ENCODE peak calls at places on chromosomes 13 and 19, in five cellular contexts. B, F, T, R and S are unnamed samples.

GRCh38 chr19:16459680-16460079 is 12.1 kb downstream of the EPS15L1 start:
- DNase-seq in B (no peak), F (no peak), T (no peak), R (no peak), S (peak)

GRCh38 chr19:4704317-4704673 is 19.3 kb downstream of the DPP9 start:
- DNase-seq in B (no peak), F (no peak), T (no peak), R (no peak), S (no peak)

GRCh38 chr13:73535341-73535740 is 476.5 kb downstream of the KLF5 start:
- DNase-seq in B (no peak), F (no peak), T (no peak), R (no peak), S (no peak)

GRCh38 chr19:2811735-2812413 is 7.8 kb upstream of the ZNF554 start:
- DNase-seq in B (no peak), F (no peak), T (no peak), R (no peak), S (no peak)

GRCh38 chr13:102128216-102128800 is 273.5 kb downstream of the FGF14 start:
- DNase-seq in B (no peak), F (no peak), T (no peak), R (no peak), S (peak)

GRCh38 chr13:68551701-68552522 is 1321.8 kb upstream of the PCDH9 start:
- DNase-seq in B (no peak), F (no peak), T (no peak), R (no peak), S (no peak)

GRCh38 chr19:41541990-41542584 is 33.9 kb upstream of the CEACAM21 start:
- DNase-seq in B (peak), F (peak), T (peak), R (peak), S (no peak)

GRCh38 chr13:51502206-51502651 is 49.4 kb upstream of the INTS6 start:
- DNase-seq in B (no peak), F (no peak), T (no peak), R (no peak), S (no peak)

GRCh38 chr13:23617551-23618014 is 47.4 kb downstream of the TNFRSF19 start:
- DNase-seq in B (no peak), F (no peak), T (no peak), R (no peak), S (no peak)

GRCh38 chr13:76884167-76884566 is 2.0 kb downstream of the KCTD12 start:
- DNase-seq in B (no peak), F (peak), T (peak), R (peak), S (peak)

GRCh38 chr19:30362156-30362754 is 9.9 kb upstream of the ZNF536 start:
- DNase-seq in B (no peak), F (no peak), T (no peak), R (peak), S (no peak)

GRCh38 chr13:66341978-66342377 is 888.2 kb downstream of the PCDH9 start:
- DNase-seq in B (no peak), F (no peak), T (no peak), R (no peak), S (no peak)

GRCh38 chr13:113086031-113086750 is 19.4 kb upstream of the F7 start:
- DNase-seq in B (no peak), F (no peak), T (no peak), R (no peak), S (no peak)

DNA sequence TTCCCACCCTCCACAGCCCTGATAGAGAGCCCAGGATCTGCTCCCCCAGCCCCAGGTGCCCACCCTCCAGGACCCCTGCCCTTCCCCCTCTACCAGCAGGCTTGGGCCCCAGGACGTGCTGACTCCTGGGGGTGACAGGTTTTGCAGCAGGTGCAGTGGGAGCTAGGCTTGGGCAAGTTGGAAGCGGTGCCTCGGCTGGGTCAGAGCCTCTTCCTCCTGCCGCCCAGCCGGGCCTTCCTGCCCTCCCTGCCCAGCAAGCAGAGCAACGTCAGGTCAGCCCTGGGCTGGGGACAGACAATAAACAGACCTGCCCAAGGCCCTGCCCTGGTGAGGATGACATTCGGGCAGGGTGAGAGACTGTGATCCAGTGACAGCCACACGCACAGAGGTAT is 9.2 kb upstream of the NCCRP1 start:
- DNase-seq in B (no peak), F (no peak), T (no peak), R (no peak), S (no peak)
- TF ChIP-seq CTCF in B (no peak), F (no peak), T (no peak), R (no peak), S (no peak)

DNA sequence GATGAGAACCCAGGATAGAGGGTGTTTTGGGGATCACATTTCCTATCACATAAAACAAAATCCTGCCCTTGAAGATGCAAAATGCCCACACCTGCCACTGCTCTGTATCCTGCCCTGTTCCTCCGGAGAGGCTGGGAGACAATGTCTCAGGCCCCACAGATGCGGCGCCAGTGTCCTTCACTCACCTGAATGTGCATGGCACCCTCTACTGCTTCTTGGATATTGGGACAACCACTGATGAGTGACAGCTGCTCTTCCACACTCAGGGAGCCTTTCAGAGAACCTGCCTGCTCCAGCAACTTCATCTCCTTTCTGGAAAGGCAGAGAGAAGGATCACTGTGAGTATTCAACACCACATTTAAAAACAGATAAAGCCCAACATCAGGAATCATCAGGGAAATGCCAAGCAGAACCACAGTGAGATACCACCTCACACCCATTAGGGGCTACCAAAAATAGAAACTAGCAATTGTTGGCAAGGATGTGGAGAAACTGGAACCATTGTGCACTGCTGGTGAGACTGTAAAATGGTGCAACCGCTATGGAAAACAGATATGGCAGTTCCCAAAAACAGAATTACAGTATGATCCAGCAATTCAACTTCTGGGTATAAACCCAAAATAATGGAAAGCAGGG is 36.4 kb downstream of the CRYL1 start:
- DNase-seq in B (peak), F (peak), T (no peak), R (peak), S (no peak)
- TF ChIP-seq CTCF in B (no peak), F (peak), T (peak), R (peak), S (no peak)

DNA sequence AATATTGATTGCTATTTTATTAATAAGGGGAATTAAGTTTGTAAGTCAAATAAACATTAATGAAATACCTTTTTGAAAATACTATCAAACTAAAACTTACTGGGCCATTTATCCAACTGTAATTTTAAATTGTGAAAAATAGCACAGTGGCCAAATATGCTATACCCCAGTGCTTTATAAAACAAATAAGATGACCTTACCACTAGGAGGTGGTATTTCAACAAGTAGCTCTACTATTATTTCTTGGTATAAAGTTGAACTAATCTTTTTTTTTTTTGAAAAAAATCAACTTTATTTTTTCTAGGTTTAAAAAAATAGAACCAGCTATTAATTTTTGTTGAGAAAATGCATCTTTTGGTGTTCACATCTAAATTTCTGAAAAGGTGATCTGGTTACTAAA is 14.7 kb downstream of the LACC1 start:
- DNase-seq in B (no peak), F (no peak), T (no peak), R (no peak), S (no peak)
- TF ChIP-seq CTCF in B (peak), F (no peak), T (no peak), R (no peak), S (no peak)

GRCh38 chr13:41649659-41650058 is 192.3 kb downstream of the RGCC start:
- DNase-seq in B (no peak), F (no peak), T (no peak), R (no peak), S (no peak)
- TF ChIP-seq CTCF in B (no peak), F (no peak), T (no peak), R (no peak), S (peak)

DNA sequence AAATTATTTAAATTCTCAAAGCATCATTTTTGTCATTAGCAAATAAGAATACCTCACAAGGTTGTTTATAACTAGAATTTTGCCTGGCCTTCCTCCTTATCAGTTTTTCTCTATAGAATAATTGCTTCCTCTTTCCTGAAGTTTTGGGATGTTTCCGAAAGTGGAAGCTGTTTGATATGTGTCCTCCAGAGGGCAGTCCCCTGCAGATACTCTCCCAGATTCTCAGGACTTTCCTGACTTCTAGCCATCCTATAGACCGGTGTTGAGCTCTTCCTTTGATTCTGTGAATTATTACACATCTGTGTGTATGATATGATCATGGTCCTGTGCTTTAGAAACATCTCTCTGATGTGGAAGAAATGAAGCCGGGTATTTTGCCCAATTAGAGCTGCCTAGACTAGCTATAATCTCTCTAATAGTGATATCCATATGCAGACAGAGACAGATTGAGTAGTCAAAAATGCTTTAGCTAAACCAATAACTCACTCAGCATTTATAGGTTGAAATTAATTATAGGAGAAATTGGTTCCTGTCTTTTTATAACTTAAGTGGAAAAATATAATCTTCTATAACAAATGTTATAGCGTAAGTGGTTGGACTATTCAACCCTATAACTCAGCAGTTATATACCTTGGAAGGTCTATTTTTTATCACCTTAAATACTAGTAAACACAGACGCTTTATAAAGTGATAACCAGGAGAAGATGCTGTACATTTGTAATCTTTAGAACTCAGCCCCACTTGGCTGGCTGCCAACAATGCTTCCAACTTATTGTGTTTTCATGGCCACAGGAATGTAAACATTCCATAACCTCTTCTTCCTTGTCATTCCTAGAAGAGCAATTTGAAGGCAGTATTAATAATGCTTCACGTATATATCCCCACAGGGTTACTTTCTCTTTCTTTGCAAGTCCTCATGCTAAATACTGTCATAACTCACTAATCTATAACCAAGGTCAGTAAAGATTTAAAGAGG is 201.0 kb upstream of the RXFP2 start:
- DNase-seq in B (no peak), F (peak), T (no peak), R (peak), S (peak)
- TF ChIP-seq CTCF in B (no peak), F (peak), T (peak), R (peak), S (peak)